ENCODE peak calls at places on chromosomes 11 and 22, in six cellular contexts. E is cardiac muscle cell, R is A673, M is mammary epithelial cell, J is GM23338, P is heart right ventricle. C is an unnamed sample. For H3K4me1, the result is how much of the 10 kb centered on the place peaks cover.

GRCh38 chr11:112255075-112255739 is 5.5 kb downstream of the PLET1 start:
- DNase-seq in E (no peak), R (peak), M (peak), J (no peak), P (no peak), C (peak)

GRCh38 chr11:109739374-109739773 is 317.4 kb downstream of the C11orf87 start:
- DNase-seq in E (no peak), R (no peak), M (no peak), J (no peak), P (no peak), C (no peak)

GRCh38 chr22:33787645-33788456 is 132.4 kb downstream of the LARGE1 start:
- DNase-seq in E (no peak), R (no peak), M (no peak), J (no peak), P (no peak), C (no peak)

GRCh38 chr11:129372609-129373488 is 2.8 kb upstream of the BARX2 start:
- DNase-seq in E (peak), R (no peak), M (no peak), J (peak), P (no peak), C (no peak)

GRCh38 chr11:130070829-130071205 is 1.1 kb downstream of the APLP2 start:
- DNase-seq in E (peak), R (no peak), M (peak), J (peak), P (no peak), C (no peak)

GRCh38 chr11:11463397-11463796 is 110.3 kb upstream of the CSNK2A3 start:
- DNase-seq in E (no peak), R (peak), M (no peak), J (no peak), P (no peak), C (no peak)

GRCh38 chr11:97740783-97741151 is 1280.0 kb upstream of the CNTN5 start:
- DNase-seq in E (no peak), R (peak), M (no peak), J (no peak), P (no peak), C (no peak)

GRCh38 chr11:9205596-9205995 is 59.6 kb downstream of the DENND5A start:
- DNase-seq in E (peak), R (no peak), M (no peak), J (no peak), P (no peak), C (no peak)

GRCh38 chr11:119416606-119417580 is 6.1 kb downstream of the THY1 start:
- DNase-seq in E (no peak), R (no peak), M (peak), J (peak), P (no peak), C (no peak)

GRCh38 chr11:83054904-83055380 is 16.8 kb downstream of the RAB30 start:
- DNase-seq in E (no peak), R (no peak), M (peak), J (no peak), P (no peak), C (no peak)

GRCh38 chr22:28710112-28710888 is 30.7 kb upstream of the TTC28 start:
- DNase-seq in E (no peak), R (peak), M (peak), J (no peak), P (no peak), C (no peak)

GRCh38 chr11:115112779-115113178 is 391.4 kb downstream of the CADM1 start:
- DNase-seq in E (no peak), R (no peak), M (no peak), J (no peak), P (no peak), C (no peak)

GRCh38 chr11:68343761-68344256 is 31.4 kb downstream of the LRP5 start:
- DNase-seq in E (no peak), R (no peak), M (no peak), J (no peak), P (no peak), C (peak)

GRCh38 chr11:12150831-12151382 is 40.5 kb downstream of the MICAL2 start:
- DNase-seq in E (no peak), R (no peak), M (peak), J (no peak), P (no peak), C (no peak)

GRCh38 chr11:78539566-78539965 is 35.1 kb downstream of the NARS2 start:
- DNase-seq in E (no peak), R (no peak), M (no peak), J (no peak), P (no peak), C (no peak)

GRCh38 chr22:41946360-41947180 is at the start of gene CENPM:
- DNase-seq in E (peak), R (peak), M (peak), J (peak), P (peak), C (peak)

GRCh38 chr22:23822101-23822671 is 16.6 kb downstream of the DERL3 start:
- DNase-seq in E (no peak), R (no peak), M (no peak), J (no peak), P (no peak), C (no peak)

GRCh38 chr22:50599816-50600454 is 658 bp upstream of the MAPK8IP2 start:
- DNase-seq in E (peak), R (peak), M (peak), J (peak), P (peak), C (peak)

GRCh38 chr22:23509571-23510302 is 70.4 kb downstream of the IGLL1 start:
- DNase-seq in E (peak), R (peak), M (peak), J (no peak), P (no peak), C (no peak)

GRCh38 chr11:57348636-57349323 is 10.6 kb downstream of the P2RX3 start:
- DNase-seq in E (no peak), R (no peak), M (no peak), J (no peak), P (no peak), C (no peak)

GRCh38 chr11:73493838-73494598 is 103.9 kb downstream of the FAM168A start:
- DNase-seq in E (peak), R (peak), M (peak), J (peak), P (no peak), C (peak)

GRCh38 chr22:38203090-38203810 is 1.5 kb downstream of the MAFF start:
- DNase-seq in E (peak), R (no peak), M (peak), J (peak), P (no peak), C (peak)

GRCh38 chr11:96230686-96231085 is 112.3 kb downstream of the MAML2 start:
- DNase-seq in E (no peak), R (peak), M (no peak), J (no peak), P (no peak), C (no peak)

GRCh38 chr11:96229354-96229973 is 113.5 kb downstream of the MAML2 start:
- DNase-seq in E (no peak), R (no peak), M (no peak), J (no peak), P (no peak), C (no peak)

GRCh38 chr11:96228911-96229310 is 114.1 kb downstream of the MAML2 start:
- DNase-seq in E (no peak), R (no peak), M (no peak), J (no peak), P (no peak), C (no peak)

GRCh38 chr11:96227244-96227643 is 115.8 kb downstream of the MAML2 start:
- DNase-seq in E (no peak), R (no peak), M (no peak), J (no peak), P (no peak), C (no peak)

DNA sequence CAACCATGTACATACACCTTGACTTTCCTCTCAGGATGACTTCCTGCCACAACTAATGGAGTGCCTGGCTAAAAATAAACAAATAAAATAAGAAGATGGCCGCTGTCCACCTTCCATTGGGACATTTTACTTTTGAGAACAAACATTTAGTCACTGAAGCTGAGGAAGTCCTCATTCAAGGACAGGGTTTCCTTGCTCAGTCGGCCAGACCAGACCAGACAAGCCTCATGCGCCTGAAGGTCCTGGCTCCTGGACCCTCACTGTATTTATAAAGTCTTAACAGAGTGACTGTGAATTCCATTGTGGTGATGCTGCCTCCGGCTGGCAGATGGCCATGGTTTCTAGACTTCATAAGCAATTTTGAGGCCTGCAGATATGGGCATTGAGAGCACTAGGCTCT is 114.5 kb downstream of the MAML2 start:
- DNase-seq in E (no peak), R (peak), M (peak), J (no peak), P (peak), C (peak)
- H3K4me1 ChIP-seq in E (under half), R (half or more), M (under half), J (under half), P (under half), C (under half)

GRCh38 chr11:65646921-65647701 is 9.2 kb downstream of the SIPA1 start:
- DNase-seq in E (no peak), R (peak), M (no peak), J (peak), P (no peak), C (peak)
- H3K4me3 ChIP-seq in E (peak), R (peak), M (no peak), J (peak), P (no peak), C (no peak)

GRCh38 chr11:128323381-128323780 is 264.0 kb downstream of the ETS1 start:
- DNase-seq in E (peak), R (no peak), M (no peak), J (peak), P (no peak), C (no peak)
- TF ChIP-seq CTCF in E (peak), R (peak), M (peak), J (peak), P (peak), C (peak)

DNA sequence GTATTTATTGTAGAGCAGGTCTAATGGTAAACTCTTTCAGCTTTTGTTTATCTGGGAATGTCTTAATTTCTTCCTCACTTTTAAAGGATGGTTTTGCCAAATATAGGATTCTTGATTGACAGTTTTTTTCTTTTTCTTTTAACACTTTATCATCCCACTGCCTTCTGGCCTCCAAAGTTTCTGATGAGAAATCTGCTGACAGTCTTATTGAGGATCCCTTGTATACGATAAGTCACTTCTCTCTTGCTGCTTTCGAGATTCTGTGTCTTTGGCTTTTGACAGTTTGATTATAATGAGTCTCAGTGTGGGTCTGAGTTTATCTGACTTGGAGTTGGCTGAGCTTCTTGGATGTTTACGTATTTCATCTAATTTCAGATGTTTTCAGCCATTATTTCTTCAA is 6.7 kb upstream of the TSKU start:
- DNase-seq in E (no peak), R (no peak), M (no peak), J (no peak), P (no peak), C (no peak)
- H3K4me1 ChIP-seq in E (under half), R (under half), M (under half), J (under half), P (under half), C (under half)